ENCODE peak calls at places on chromosomes 11 and 22, in four cellular contexts. X is K562, L is IMR-90, F is keratinocyte. S is an unnamed sample.

GRCh38 chr22:43263645-43264514 is 76.9 kb upstream of the TTLL12 start:
- DNase-seq in X (peak; percentile 71), L (peak; percentile 88), F (no peak), S (peak; percentile 97)

GRCh38 chr11:67732045-67732787 is 57.8 kb upstream of the ALDH3B2 start:
- DNase-seq in X (peak; percentile 42), L (no peak), F (no peak), S (no peak)

GRCh38 chr11:36008576-36008975 is 64.7 kb downstream of the LDLRAD3 start:
- DNase-seq in X (no peak), L (peak; percentile 48), F (no peak), S (peak; percentile 84)

GRCh38 chr11:42974510-42974909 is 337.3 kb upstream of the API5 start:
- DNase-seq in X (no peak), L (no peak), F (no peak), S (no peak)

GRCh38 chr11:2465201-2466068 is 20.6 kb downstream of the KCNQ1 start:
- DNase-seq in X (no peak), L (no peak), F (no peak), S (no peak)

GRCh38 chr22:42473484-42474193 is 41.4 kb upstream of the NFAM1 start:
- DNase-seq in X (peak; percentile 47), L (peak; percentile 63), F (peak; percentile 15), S (peak; percentile 56)

GRCh38 chr11:128905345-128906184 is 14.4 kb downstream of the KCNJ5 start:
- DNase-seq in X (peak; percentile 63), L (peak; percentile 26), F (peak; percentile 61), S (no peak)

GRCh38 chr22:41094036-41094435 is 1.6 kb downstream of the EP300 start:
- DNase-seq in X (no peak), L (peak; percentile 40), F (no peak), S (peak; percentile 47)

GRCh38 chr11:111334495-111335123 is 36.3 kb downstream of the POU2AF3 start:
- DNase-seq in X (no peak), L (no peak), F (no peak), S (no peak)

GRCh38 chr11:111573821-111574249 is 28.4 kb upstream of the SIK2 start:
- DNase-seq in X (no peak), L (no peak), F (no peak), S (no peak)

GRCh38 chr11:17753153-17753552 is 18.6 kb downstream of the KCNC1 start:
- DNase-seq in X (no peak), L (no peak), F (no peak), S (no peak)

GRCh38 chr11:116580828-116581227 is 192.0 kb downstream of the BUD13 start:
- DNase-seq in X (no peak), L (no peak), F (no peak), S (no peak)

GRCh38 chr11:129732926-129733325 is 82.7 kb upstream of the TMEM45B start:
- DNase-seq in X (no peak), L (no peak), F (no peak), S (no peak)

GRCh38 chr22:18042685-18043084 is 18.3 kb upstream of the MICAL3 start:
- DNase-seq in X (no peak), L (no peak), F (no peak), S (no peak)

GRCh38 chr22:48714231-48714630 is 1113.4 kb downstream of the BRD1 start:
- DNase-seq in X (no peak), L (no peak), F (no peak), S (no peak)

GRCh38 chr11:66159585-66159984 is 89.5 kb downstream of the PACS1 start:
- DNase-seq in X (no peak), L (no peak), F (no peak), S (no peak)

GRCh38 chr11:130705670-130706421 is 210.4 kb downstream of the SNX19 start:
- DNase-seq in X (no peak), L (no peak), F (no peak), S (no peak)

GRCh38 chr11:61378713-61379313 is 13.6 kb upstream of the TMEM216 start:
- DNase-seq in X (no peak), L (peak; percentile 97), F (peak; percentile 66), S (no peak)

DNA sequence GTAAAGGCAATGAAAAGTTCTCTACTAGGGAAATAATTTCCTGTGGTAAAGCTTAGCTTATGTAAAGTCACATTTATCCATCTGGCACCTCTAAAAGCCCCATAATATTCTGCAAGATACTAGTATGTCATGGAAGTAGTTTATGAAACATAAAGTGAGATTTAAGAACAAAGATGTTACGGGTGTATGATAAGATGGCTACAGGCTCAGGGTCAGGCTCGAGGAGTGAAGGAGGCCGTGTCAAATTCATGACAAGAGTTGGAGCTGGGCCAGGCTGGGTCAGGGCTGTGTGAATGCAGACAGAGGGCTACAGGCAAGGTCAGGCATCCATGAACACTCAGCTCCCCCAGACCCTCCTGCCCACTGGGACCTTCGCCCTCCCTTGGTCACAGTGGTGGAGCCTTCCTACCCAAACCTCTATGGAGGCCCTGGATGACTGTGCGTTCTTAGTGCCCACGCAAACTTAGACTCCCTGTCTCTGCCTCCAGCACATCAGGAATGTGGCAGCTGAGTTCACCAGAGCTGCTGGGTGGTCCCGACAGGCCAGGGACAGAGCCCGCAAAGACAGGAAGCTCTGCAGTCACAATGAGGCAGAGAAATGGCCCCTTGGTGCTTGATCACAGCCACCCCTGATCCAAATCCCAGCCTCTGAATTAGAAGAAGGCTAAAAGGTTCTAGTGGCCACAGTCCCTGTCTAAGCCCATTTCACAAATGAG is 14.8 kb downstream of the IGLL5 start:
- DNase-seq in X (peak; percentile 65), L (no peak), F (no peak), S (no peak)
- H3K4me2 ChIP-seq in X (no peak overlapping the region), L (no peak overlapping the region), F (no peak overlapping the region), S (no peak overlapping the region)

GRCh38 chr11:62401781-62402180 is 17.1 kb upstream of the SCGB1A1 start:
- DNase-seq in X (no peak), L (no peak), F (no peak), S (no peak)
- H3K9me1 ChIP-seq in X (no peaks in the 10 kb centered on the region), L (no peaks in the 10 kb centered on the region), F (no peaks in the 10 kb centered on the region), S (no peaks in the 10 kb centered on the region)

GRCh38 chr11:62787005-62787759 is at the start of gene TMEM179B:
- DNase-seq in X (peak; percentile 84), L (peak; percentile 98), F (peak; percentile 86), S (peak; percentile 97)

GRCh38 chr11:62788991-62789390 is 1.8 kb downstream of the TMEM179B start:
- DNase-seq in X (no peak), L (no peak), F (no peak), S (no peak)

GRCh38 chr11:62791501-62792192 is at the start of gene TMEM223:
- DNase-seq in X (peak; percentile 86), L (peak; percentile 72), F (no peak), S (peak; percentile 81)

GRCh38 chr11:62792193-62792575 is 378 bp upstream of the TMEM223 start:
- DNase-seq in X (no peak), L (peak; percentile 18), F (no peak), S (no peak)

GRCh38 chr11:62789576-62789975 is 2.2 kb downstream of the TMEM223 start:
- DNase-seq in X (no peak), L (no peak), F (no peak), S (no peak)
- H3K4me2 ChIP-seq in X (peak overlapping the region; percentile 16), L (no peak overlapping the region), F (no peak overlapping the region), S (no peak overlapping the region)

GRCh38 chr11:11379661-11380060 is 26.6 kb upstream of the CSNK2A3 start:
- DNase-seq in X (no peak), L (no peak), F (no peak), S (no peak)

GRCh38 chr11:11382858-11383532 is 29.9 kb upstream of the CSNK2A3 start:
- DNase-seq in X (no peak), L (no peak), F (no peak), S (no peak)

GRCh38 chr11:11380883-11381282 is 27.8 kb upstream of the CSNK2A3 start:
- DNase-seq in X (no peak), L (no peak), F (no peak), S (no peak)

GRCh38 chr11:11380340-11380739 is 27.3 kb upstream of the CSNK2A3 start:
- DNase-seq in X (no peak), L (no peak), F (no peak), S (no peak)

GRCh38 chr11:11381471-11382100 is 28.5 kb upstream of the CSNK2A3 start:
- DNase-seq in X (no peak), L (no peak), F (no peak), S (peak; percentile 14)
- H3K9me1 ChIP-seq in X (no peaks in the 10 kb centered on the region), L (no peaks in the 10 kb centered on the region), F (peaks cover 3% of the 10 kb centered on the region), S (no peaks in the 10 kb centered on the region)

DNA sequence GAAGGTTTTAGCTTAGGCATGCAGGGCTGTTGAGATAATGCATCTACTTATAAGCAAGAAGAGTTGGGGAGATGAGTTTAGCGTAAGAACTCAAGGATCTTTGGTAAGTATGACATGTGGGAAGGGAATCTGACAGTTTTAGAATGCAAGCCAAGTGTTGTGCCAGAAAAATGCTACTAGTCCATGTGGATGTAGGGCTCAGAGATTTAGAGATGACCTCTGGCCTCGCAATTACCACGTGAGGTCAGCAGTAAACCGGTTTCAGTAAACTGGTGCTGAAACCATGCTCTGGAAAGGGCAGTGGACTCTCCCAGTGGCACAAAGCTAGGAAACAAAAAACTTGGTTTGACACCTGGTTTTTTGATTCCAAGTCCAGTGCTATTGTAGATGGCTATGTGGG is 18.9 kb downstream of the MRPL16 start:
- DNase-seq in X (no peak), L (no peak), F (no peak), S (no peak)
- H3K4me2 ChIP-seq in X (no peak overlapping the region), L (no peak overlapping the region), F (no peak overlapping the region), S (no peak overlapping the region)

GRCh38 chr11:46664612-46665011 is 35.8 kb downstream of the ARHGAP1 start:
- DNase-seq in X (peak; percentile 66), L (no peak), F (no peak), S (no peak)
- H3K9me1 ChIP-seq in X (peaks cover 4% of the 10 kb centered on the region), L (peaks cover 12% of the 10 kb centered on the region), F (no peaks in the 10 kb centered on the region), S (no peaks in the 10 kb centered on the region)

DNA sequence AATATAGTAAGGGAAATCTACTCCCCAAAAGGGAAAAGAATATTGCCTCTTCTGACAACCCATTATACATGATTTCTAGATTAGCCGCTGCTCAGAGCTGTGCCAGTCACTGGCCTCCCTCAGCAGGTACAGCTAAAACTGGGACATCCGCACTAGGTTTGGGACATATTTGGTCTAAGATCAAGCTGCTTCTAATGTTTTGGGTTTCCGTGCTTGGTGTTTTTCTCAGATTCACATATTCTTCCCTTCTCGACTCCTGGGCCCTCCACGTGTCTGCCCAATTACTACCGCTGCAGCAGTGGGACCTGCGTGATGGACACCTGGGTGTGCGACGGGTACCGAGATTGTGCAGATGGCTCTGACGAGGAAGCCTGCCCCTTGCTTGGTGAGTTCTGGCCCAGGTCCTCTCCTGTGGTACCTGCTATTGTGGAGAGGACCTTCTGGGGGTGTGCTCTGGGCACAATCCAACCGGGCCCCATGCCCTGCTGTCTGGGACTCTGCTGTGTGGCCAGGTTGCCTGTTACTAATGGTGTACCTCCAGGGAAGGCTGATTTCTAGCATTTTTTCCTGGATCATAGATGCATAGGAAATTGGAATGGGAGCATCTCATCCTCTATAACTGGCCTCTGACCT is 138.1 kb upstream of the SORL1-AS1 start:
- DNase-seq in X (no peak), L (no peak), F (no peak), S (no peak)
- H3K4me2 ChIP-seq in X (no peak overlapping the region), L (no peak overlapping the region), F (no peak overlapping the region), S (no peak overlapping the region)